ENCODE peak calls at places on chromosomes 13 and 19, in eight cellular contexts. One of them, this sample, is unnamed.

GRCh38 chr13:110920038-110920437 is 5.2 kb upstream of the ANKRD10 start:
- DNase-seq in GM04503: no peak
- DNase-seq in left cardiac atrium: no peak
- DNase-seq in cardiac muscle cell: no peak
- DNase-seq in hypothalamus: no peak
- DNase-seq in Right ventricle myocardium superior: peak; percentile 59
- DNase-seq in DMS 273 treated with DMSO at 0.1 percent for 48 hours: no peak
- DNase-seq in activated T-helper 1 cell treated with anti-CD3 and anti-CD28 coated beads, Interleukin-2, amount 50 U/mL, for 16 hours: no peak
- DNase-seq in this sample: peak; percentile 41

GRCh38 chr13:31625115-31625514 is 114.2 kb upstream of the RXFP2 start:
- DNase-seq in activated T-helper 1 cell treated with anti-CD3 and anti-CD28 coated beads, Interleukin-2, amount 50 U/mL, for 16 hours: no peak
- DNase-seq in Right ventricle myocardium superior: no peak
- DNase-seq in cardiac muscle cell: no peak
- DNase-seq in DMS 273 treated with DMSO at 0.1 percent for 48 hours: no peak
- DNase-seq in GM04503: no peak
- DNase-seq in hypothalamus: no peak
- DNase-seq in left cardiac atrium: no peak
- DNase-seq in this sample: no peak

GRCh38 chr13:94825507-94825906 is 113.2 kb upstream of the SOX21 start:
- DNase-seq in Right ventricle myocardium superior: peak; percentile 70
- DNase-seq in DMS 273 treated with DMSO at 0.1 percent for 48 hours: peak; percentile 7
- DNase-seq in cardiac muscle cell: peak; percentile 5
- DNase-seq in GM04503: no peak
- DNase-seq in hypothalamus: peak; percentile 59
- DNase-seq in activated T-helper 1 cell treated with anti-CD3 and anti-CD28 coated beads, Interleukin-2, amount 50 U/mL, for 16 hours: no peak
- DNase-seq in left cardiac atrium: peak; percentile 32
- DNase-seq in this sample: peak; percentile 54

GRCh38 chr13:64928704-64929499 is 2301.2 kb downstream of the PCDH9 start:
- DNase-seq in left cardiac atrium: no peak
- DNase-seq in GM04503: peak; percentile 20
- DNase-seq in Right ventricle myocardium superior: no peak
- DNase-seq in cardiac muscle cell: no peak
- DNase-seq in activated T-helper 1 cell treated with anti-CD3 and anti-CD28 coated beads, Interleukin-2, amount 50 U/mL, for 16 hours: no peak
- DNase-seq in hypothalamus: no peak
- DNase-seq in DMS 273 treated with DMSO at 0.1 percent for 48 hours: no peak
- DNase-seq in this sample: no peak

GRCh38 chr13:42977219-42977659 is 14.8 kb downstream of the EPSTI1 start:
- DNase-seq in GM04503: no peak
- DNase-seq in left cardiac atrium: no peak
- DNase-seq in activated T-helper 1 cell treated with anti-CD3 and anti-CD28 coated beads, Interleukin-2, amount 50 U/mL, for 16 hours: no peak
- DNase-seq in hypothalamus: no peak
- DNase-seq in Right ventricle myocardium superior: no peak
- DNase-seq in cardiac muscle cell: no peak
- DNase-seq in DMS 273 treated with DMSO at 0.1 percent for 48 hours: no peak
- DNase-seq in this sample: no peak

GRCh38 chr13:20989883-20990282 is 71.5 kb downstream of the LATS2 start:
- DNase-seq in cardiac muscle cell: no peak
- DNase-seq in hypothalamus: no peak
- DNase-seq in left cardiac atrium: no peak
- DNase-seq in activated T-helper 1 cell treated with anti-CD3 and anti-CD28 coated beads, Interleukin-2, amount 50 U/mL, for 16 hours: no peak
- DNase-seq in GM04503: no peak
- DNase-seq in Right ventricle myocardium superior: no peak
- DNase-seq in DMS 273 treated with DMSO at 0.1 percent for 48 hours: no peak
- DNase-seq in this sample: no peak

GRCh38 chr19:11598746-11599145 is 1.5 kb downstream of the ZNF627 start:
- DNase-seq in left cardiac atrium: no peak
- DNase-seq in Right ventricle myocardium superior: no peak
- DNase-seq in cardiac muscle cell: no peak
- DNase-seq in hypothalamus: no peak
- DNase-seq in DMS 273 treated with DMSO at 0.1 percent for 48 hours: no peak
- DNase-seq in GM04503: no peak
- DNase-seq in activated T-helper 1 cell treated with anti-CD3 and anti-CD28 coated beads, Interleukin-2, amount 50 U/mL, for 16 hours: no peak
- DNase-seq in this sample: no peak

GRCh38 chr13:96782186-96782585 is 212.1 kb downstream of the OXGR1 start:
- DNase-seq in GM04503: no peak
- DNase-seq in hypothalamus: no peak
- DNase-seq in Right ventricle myocardium superior: no peak
- DNase-seq in cardiac muscle cell: no peak
- DNase-seq in DMS 273 treated with DMSO at 0.1 percent for 48 hours: no peak
- DNase-seq in left cardiac atrium: peak; percentile 23
- DNase-seq in activated T-helper 1 cell treated with anti-CD3 and anti-CD28 coated beads, Interleukin-2, amount 50 U/mL, for 16 hours: no peak
- DNase-seq in this sample: no peak

GRCh38 chr13:73704587-73704986 is 429.6 kb downstream of the KLF12 start:
- DNase-seq in Right ventricle myocardium superior: no peak
- DNase-seq in cardiac muscle cell: no peak
- DNase-seq in left cardiac atrium: no peak
- DNase-seq in activated T-helper 1 cell treated with anti-CD3 and anti-CD28 coated beads, Interleukin-2, amount 50 U/mL, for 16 hours: no peak
- DNase-seq in GM04503: no peak
- DNase-seq in hypothalamus: no peak
- DNase-seq in DMS 273 treated with DMSO at 0.1 percent for 48 hours: no peak
- DNase-seq in this sample: no peak

GRCh38 chr13:76759877-76760276 is 126.3 kb downstream of the KCTD12 start:
- DNase-seq in left cardiac atrium: no peak
- DNase-seq in GM04503: no peak
- DNase-seq in hypothalamus: no peak
- DNase-seq in Right ventricle myocardium superior: no peak
- DNase-seq in DMS 273 treated with DMSO at 0.1 percent for 48 hours: no peak
- DNase-seq in activated T-helper 1 cell treated with anti-CD3 and anti-CD28 coated beads, Interleukin-2, amount 50 U/mL, for 16 hours: no peak
- DNase-seq in cardiac muscle cell: peak; percentile 5
- DNase-seq in this sample: no peak

GRCh38 chr19:57244513-57244912 is 4.1 kb downstream of the ZNF805 start:
- DNase-seq in DMS 273 treated with DMSO at 0.1 percent for 48 hours: no peak
- DNase-seq in left cardiac atrium: no peak
- DNase-seq in activated T-helper 1 cell treated with anti-CD3 and anti-CD28 coated beads, Interleukin-2, amount 50 U/mL, for 16 hours: no peak
- DNase-seq in cardiac muscle cell: no peak
- DNase-seq in hypothalamus: no peak
- DNase-seq in GM04503: no peak
- DNase-seq in Right ventricle myocardium superior: no peak
- DNase-seq in this sample: no peak

GRCh38 chr19:48090281-48090802 is 20.3 kb downstream of the PLA2G4C start:
- DNase-seq in GM04503: peak; percentile 97
- DNase-seq in activated T-helper 1 cell treated with anti-CD3 and anti-CD28 coated beads, Interleukin-2, amount 50 U/mL, for 16 hours: no peak
- DNase-seq in Right ventricle myocardium superior: no peak
- DNase-seq in hypothalamus: no peak
- DNase-seq in DMS 273 treated with DMSO at 0.1 percent for 48 hours: no peak
- DNase-seq in cardiac muscle cell: no peak
- DNase-seq in left cardiac atrium: no peak
- DNase-seq in this sample: no peak

GRCh38 chr13:79678100-79678499 is 197.1 kb downstream of the NDFIP2 start:
- DNase-seq in DMS 273 treated with DMSO at 0.1 percent for 48 hours: no peak
- DNase-seq in left cardiac atrium: no peak
- DNase-seq in GM04503: no peak
- DNase-seq in activated T-helper 1 cell treated with anti-CD3 and anti-CD28 coated beads, Interleukin-2, amount 50 U/mL, for 16 hours: no peak
- DNase-seq in Right ventricle myocardium superior: no peak
- DNase-seq in cardiac muscle cell: no peak
- DNase-seq in hypothalamus: no peak
- DNase-seq in this sample: no peak

GRCh38 chr19:7976461-7976860 is 29.0 kb downstream of the ELAVL1 start:
- DNase-seq in hypothalamus: no peak
- DNase-seq in cardiac muscle cell: no peak
- DNase-seq in Right ventricle myocardium superior: no peak
- DNase-seq in left cardiac atrium: no peak
- DNase-seq in activated T-helper 1 cell treated with anti-CD3 and anti-CD28 coated beads, Interleukin-2, amount 50 U/mL, for 16 hours: no peak
- DNase-seq in DMS 273 treated with DMSO at 0.1 percent for 48 hours: no peak
- DNase-seq in GM04503: no peak
- DNase-seq in this sample: no peak